ENCODE peak calls at places on chromosomes 5 and 9, in four cellular contexts. Q is GM12878, Z is A549, O is K562. H is an unnamed sample.

GRCh38 chr5:33892419-33893151 is 795 bp upstream of the ADAMTS12 start:
- DNase-seq in Q (no peak), O (no peak), Z (no peak), H (peak)

GRCh38 chr5:40841068-40841805 is at the start of gene CARD6:
- DNase-seq in O (peak), Q (no peak), Z (peak), H (peak)

GRCh38 chr9:129143461-129143927 is 32.3 kb downstream of the PTPA start:
- DNase-seq in Z (no peak), O (peak), Q (no peak), H (peak)

GRCh38 chr9:69034071-69034470 is 1.5 kb upstream of the FXN start:
- DNase-seq in O (no peak), Q (no peak), Z (no peak), H (no peak)

GRCh38 chr5:112232651-112233050 is 186.4 kb downstream of the EPB41L4A start:
- DNase-seq in O (no peak), Z (no peak), Q (no peak), H (no peak)

GRCh38 chr9:91898451-91899433 is 51.3 kb downstream of the ROR2 start:
- DNase-seq in Q (no peak), Z (no peak), O (peak), H (peak)

GRCh38 chr5:141313711-141314110 is 6.9 kb downstream of the TAF7 start:
- DNase-seq in Q (no peak), Z (no peak), O (no peak), H (no peak)

GRCh38 chr9:109880276-109881169 is 100.5 kb downstream of the PALM2AKAP2 start:
- DNase-seq in O (peak), Z (peak), Q (no peak), H (peak)

GRCh38 chr5:95720094-95720793 is 10.9 kb upstream of the RHOBTB3 start:
- DNase-seq in O (no peak), Z (no peak), Q (no peak), H (peak)

GRCh38 chr9:136200424-136200823 is 4.5 kb downstream of the LHX3 start:
- DNase-seq in O (no peak), Q (no peak), Z (no peak), H (no peak)

GRCh38 chr5:61052870-61053269 is 107.9 kb downstream of the NDUFAF2 start:
- DNase-seq in Q (no peak), O (no peak), Z (peak), H (peak)

GRCh38 chr9:90659626-90660364 is 17.2 kb upstream of the DIRAS2 start:
- DNase-seq in Q (no peak), Z (no peak), O (no peak), H (peak)

GRCh38 chr5:180281706-180282105 is 10.2 kb downstream of the MAPK9 start:
- DNase-seq in O (no peak), Q (no peak), Z (no peak), H (no peak)

GRCh38 chr9:135992486-135993408 is 31.6 kb upstream of the UBAC1 start:
- DNase-seq in Q (no peak), Z (peak), O (peak), H (peak)

GRCh38 chr9:110016340-110016739 is 191.6 kb downstream of the C9orf152 start:
- DNase-seq in Q (no peak), Z (no peak), O (no peak), H (peak)

GRCh38 chr9:129458155-129458661 is 162.7 kb downstream of the C9orf50 start:
- DNase-seq in Q (peak), Z (no peak), O (no peak), H (no peak)

GRCh38 chr5:57155033-57155432 is 18.8 kb upstream of the GPBP1 start:
- DNase-seq in Z (no peak), Q (no peak), O (no peak), H (no peak)

GRCh38 chr9:36903541-36904435 is 130.3 kb downstream of the PAX5 start:
- DNase-seq in Q (peak), Z (no peak), O (peak), H (peak)

GRCh38 chr9:136443687-136444086 is 4.0 kb upstream of the INPP5E start:
- DNase-seq in Q (no peak), O (no peak), Z (no peak), H (no peak)

GRCh38 chr5:168874713-168875380 is 295.7 kb upstream of the PANK3 start:
- DNase-seq in O (peak), Q (no peak), Z (no peak), H (peak)

GRCh38 chr9:696332-697090 is 145.0 kb upstream of the DMRT1 start:
- DNase-seq in Z (peak), O (no peak), Q (no peak), H (peak)

GRCh38 chr9:105052346-105052745 is 124.4 kb upstream of the ABCA1 start:
- DNase-seq in Z (no peak), Q (no peak), O (no peak), H (no peak)

GRCh38 chr9:105114956-105115728 is 129.3 kb upstream of the SLC44A1 start:
- DNase-seq in Q (peak), O (no peak), Z (no peak), H (peak)

GRCh38 chr9:136882109-136882946 is 4.0 kb upstream of the TRAF2 start:
- DNase-seq in O (peak), Z (peak), Q (peak), H (peak)

GRCh38 chr5:53326420-53327153 is 153.8 kb upstream of the FST start:
- DNase-seq in O (no peak), Z (no peak), Q (no peak), H (peak)

GRCh38 chr5:168260353-168261211 is 30.9 kb upstream of the WWC1 start:
- DNase-seq in Q (no peak), O (no peak), Z (no peak), H (no peak)

GRCh38 chr5:77129386-77129785 is 42.3 kb upstream of the ZBED3 start:
- DNase-seq in Q (no peak), O (no peak), Z (peak), H (peak)

GRCh38 chr5:78549043-78549442 is 99.5 kb downstream of the LHFPL2 start:
- DNase-seq in Z (no peak), O (no peak), Q (no peak), H (no peak)

GRCh38 chr9:89375181-89375760 is 57.0 kb downstream of the SECISBP2 start:
- DNase-seq in O (no peak), Z (no peak), Q (peak), H (no peak)

GRCh38 chr9:95722141-95722540 is 153.3 kb upstream of the ERCC6L2 start:
- DNase-seq in Q (no peak), O (no peak), Z (no peak), H (no peak)

GRCh38 chr5:73989956-73990355 is 364.0 kb downstream of the ARHGEF28 start:
- DNase-seq in Z (no peak), Q (no peak), O (no peak), H (no peak)

GRCh38 chr9:27861887-27862286 is 288.6 kb upstream of the C9orf72 start:
- DNase-seq in Z (no peak), Q (no peak), O (no peak), H (no peak)

GRCh38 chr5:101425345-101425744 is 522.3 kb upstream of the ST8SIA4 start:
- DNase-seq in Z (no peak), O (no peak), Q (no peak), H (no peak)

GRCh38 chr5:163079618-163080017 is 357.8 kb upstream of the CCNG1 start:
- DNase-seq in Z (no peak), O (no peak), Q (no peak), H (no peak)

GRCh38 chr5:112386716-112387115 is 32.4 kb downstream of the EPB41L4A start:
- DNase-seq in Q (no peak), Z (no peak), O (no peak), H (no peak)

GRCh38 chr9:99391937-99392574 is 170.0 kb downstream of the SEC61B start:
- DNase-seq in Q (no peak), Z (no peak), O (no peak), H (no peak)

GRCh38 chr9:125532412-125532811 is 174.6 kb downstream of the MAPKAP1 start:
- DNase-seq in Q (no peak), O (no peak), Z (no peak), H (no peak)

DNA sequence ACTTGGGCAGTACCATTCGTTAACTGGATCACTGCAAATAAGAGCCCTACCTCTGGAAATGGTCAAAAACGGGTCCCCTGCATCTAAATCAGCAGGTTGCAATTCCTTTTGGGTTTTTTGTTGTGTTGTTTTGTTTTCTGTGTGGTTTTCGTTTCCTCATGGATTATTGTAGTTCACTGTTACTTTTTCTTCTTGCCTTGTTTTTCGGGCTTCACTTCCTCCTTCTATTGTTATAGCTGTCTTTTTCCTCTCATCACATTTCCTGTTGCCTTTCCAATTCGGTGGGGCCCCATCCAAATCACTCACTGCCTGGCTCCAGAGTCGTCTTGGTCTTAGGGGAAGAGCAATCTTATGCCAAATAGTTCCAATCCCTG is 8.7 kb upstream of the SSBP2 start:
- DNase-seq in Q (no peak), O (no peak), Z (no peak), H (no peak)
- TF ChIP-seq ELK1 in Q (no peak), O (no peak), Z (no peak), H (no peak)

GRCh38 chr5:133744030-133744645 is 131.8 kb upstream of the FSTL4 start:
- DNase-seq in O (no peak), Q (no peak), Z (no peak), H (no peak)
- TF ChIP-seq ELK1 in O (no peak), Q (no peak), Z (no peak), H (no peak)

GRCh38 chr9:70525553-70525952 is 111.1 kb upstream of the KLF9 start:
- DNase-seq in Q (no peak), Z (no peak), O (no peak), H (peak)
- TF ChIP-seq ELK1 in Q (no peak), Z (no peak), O (no peak), H (no peak)

GRCh38 chr9:83432104-83432627 is 106.0 kb downstream of the FRMD3 start:
- DNase-seq in O (no peak), Q (no peak), Z (peak), H (no peak)
- TF ChIP-seq ELK1 in O (no peak), Q (no peak), Z (no peak), H (no peak)

GRCh38 chr5:32790411-32790951 is 79.4 kb downstream of the NPR3 start:
- DNase-seq in Q (no peak), Z (no peak), O (no peak), H (peak)

GRCh38 chr5:32791536-32792240 is 80.6 kb downstream of the NPR3 start:
- DNase-seq in Q (no peak), O (no peak), Z (no peak), H (peak)

DNA sequence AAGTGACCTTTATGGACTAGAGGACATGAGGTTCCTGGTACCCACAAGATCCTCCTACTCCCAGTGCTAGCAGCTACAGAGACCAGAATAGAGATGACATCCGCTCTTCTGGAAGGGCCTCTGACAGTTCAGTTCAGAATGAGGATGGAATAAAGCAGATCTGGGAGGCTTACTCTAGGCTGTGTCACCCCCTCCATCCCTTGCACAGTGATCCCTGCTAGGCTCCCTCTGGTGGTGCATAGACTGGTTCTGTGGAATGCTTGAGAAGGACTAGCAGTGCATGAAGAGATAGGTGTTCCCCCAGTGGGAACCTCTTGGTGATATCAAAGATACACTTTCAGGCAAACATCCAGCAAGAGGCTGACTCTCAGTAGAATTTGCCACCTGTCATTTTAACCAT is 83.0 kb downstream of the NPR3 start:
- DNase-seq in O (no peak), Z (no peak), Q (no peak), H (peak)
- TF ChIP-seq ELK1 in O (no peak), Z (no peak), Q (no peak), H (no peak)

GRCh38 chr9:87894998-87895625 is 12.4 kb downstream of the SPATA31E1 start:
- DNase-seq in Q (no peak), Z (no peak), O (no peak), H (no peak)

GRCh38 chr9:87891754-87892153 is 9.1 kb downstream of the SPATA31E1 start:
- DNase-seq in Z (no peak), O (no peak), Q (no peak), H (peak)

GRCh38 chr9:87890866-87891265 is 8.2 kb downstream of the SPATA31E1 start:
- DNase-seq in Q (no peak), O (no peak), Z (no peak), H (no peak)

GRCh38 chr9:87889882-87890252 is 7.2 kb downstream of the SPATA31E1 start:
- DNase-seq in Z (no peak), Q (no peak), O (no peak), H (no peak)

DNA sequence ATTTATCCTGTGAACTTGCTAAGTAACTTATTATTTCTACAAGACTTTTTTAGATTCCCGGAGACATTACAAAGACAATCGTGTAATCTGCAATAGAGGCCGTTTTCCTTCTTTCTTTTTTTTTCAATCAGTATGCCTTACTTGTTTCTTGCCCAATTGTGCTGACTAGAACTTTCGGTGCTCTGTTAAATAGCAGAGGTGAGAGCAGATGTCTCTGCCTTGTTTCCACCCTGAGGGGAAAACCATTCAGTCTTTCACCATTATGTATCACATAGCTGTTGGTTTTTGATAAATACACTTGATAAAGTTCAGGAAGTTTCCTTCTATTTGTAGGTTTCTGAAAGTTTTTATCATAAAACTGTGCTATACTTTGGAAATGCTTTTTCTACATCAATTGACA is 10.3 kb downstream of the SPATA31E1 start:
- DNase-seq in Z (no peak), O (no peak), Q (no peak), H (no peak)
- TF ChIP-seq ELK1 in Z (no peak), O (no peak), Q (no peak), H (no peak)

GRCh38 chr9:113985968-113986585 is 92.0 kb downstream of the AMBP start:
- DNase-seq in Z (no peak), Q (no peak), O (no peak), H (peak)
- TF ChIP-seq ELK1 in Z (no peak), Q (no peak), O (no peak), H (no peak)

H was measured in IMR-90.